ENCODE peak calls at places on chromosomes 3 and 15, in ten cellular contexts. M is HCT116, P is GM23338, H is A673, R is IMR-90, D is K562, L is gastrocnemius medialis, N is left lung, I is ovary, X is upper lobe of right lung. Z is an unnamed sample.

GRCh38 chr3:160449660-160450598 is at the start of gene TRIM59:
- DNase-seq in M (peak; percentile 94), P (peak; percentile 99), H (peak; percentile 93), R (peak; percentile 97), D (peak; percentile 99), L (peak; percentile 44), N (peak; percentile 99), I (peak; percentile 82), X (peak; percentile 97), Z (peak; percentile 89)

GRCh38 chr3:45499529-45499928 is 95.0 kb upstream of the LIMD1 start:
- DNase-seq in M (peak; percentile 19), P (peak; percentile 20), H (peak; percentile 34), R (peak; percentile 66), D (peak; percentile 20), L (no peak), N (no peak), I (no peak), X (no peak), Z (no peak)

GRCh38 chr15:40235201-40235890 is 3.5 kb upstream of the PAK6 start:
- DNase-seq in M (no peak), P (peak; percentile 45), H (no peak), R (no peak), D (no peak), L (no peak), N (no peak), I (no peak), X (peak; percentile 45), Z (peak; percentile 63)

GRCh38 chr15:56124391-56124790 is 119.3 kb downstream of the RFX7 start:
- DNase-seq in M (no peak), P (no peak), H (no peak), R (peak; percentile 36), D (no peak), L (no peak), N (no peak), I (no peak), X (no peak), Z (no peak)

GRCh38 chr15:37709669-37710068 is 224.8 kb upstream of the TMCO5A start:
- DNase-seq in M (no peak), P (no peak), H (no peak), R (no peak), D (no peak), L (no peak), N (no peak), I (no peak), X (no peak), Z (no peak)

GRCh38 chr3:196774191-196774820 is 34.6 kb downstream of the PAK2 start:
- DNase-seq in M (no peak), P (no peak), H (peak; percentile 91), R (no peak), D (no peak), L (peak; percentile 24), N (no peak), I (no peak), X (no peak), Z (no peak)

GRCh38 chr15:99704444-99704838 is 28.8 kb downstream of the LYSMD4 start:
- DNase-seq in M (peak; percentile 78), P (peak; percentile 94), H (peak; percentile 90), R (peak; percentile 90), D (peak; percentile 83), L (no peak), N (no peak), I (no peak), X (no peak), Z (no peak)

GRCh38 chr15:39491917-39492490 is 88.9 kb upstream of the THBS1 start:
- DNase-seq in M (no peak), P (no peak), H (no peak), R (no peak), D (no peak), L (no peak), N (no peak), I (no peak), X (no peak), Z (no peak)

GRCh38 chr15:96070636-96071035 is 259.9 kb upstream of the NR2F2 start:
- DNase-seq in M (no peak), P (no peak), H (no peak), R (peak; percentile 35), D (no peak), L (no peak), N (no peak), I (no peak), X (no peak), Z (no peak)

GRCh38 chr3:141795719-141796435 is 32.7 kb downstream of the GRK7 start:
- DNase-seq in M (no peak), P (no peak), H (peak; percentile 57), R (no peak), D (no peak), L (peak; percentile 32), N (no peak), I (no peak), X (peak; percentile 85), Z (no peak)

GRCh38 chr15:87369269-87369668 is 887.3 kb downstream of the NTRK3 start:
- DNase-seq in M (no peak), P (no peak), H (no peak), R (peak; percentile 93), D (peak; percentile 8), L (no peak), N (no peak), I (no peak), X (no peak), Z (no peak)

GRCh38 chr3:72673011-72673771 is 175.1 kb downstream of the SHQ1 start:
- DNase-seq in M (no peak), P (no peak), H (no peak), R (no peak), D (no peak), L (no peak), N (no peak), I (no peak), X (no peak), Z (no peak)
- H3K27ac ChIP-seq in M (no peak overlapping the region), P (no peak overlapping the region), H (no peak overlapping the region), R (no peak overlapping the region), D (no peak overlapping the region), L (no peak overlapping the region), N (no peak overlapping the region), I (no peak overlapping the region), X (no peak overlapping the region), Z (no peak overlapping the region)

DNA sequence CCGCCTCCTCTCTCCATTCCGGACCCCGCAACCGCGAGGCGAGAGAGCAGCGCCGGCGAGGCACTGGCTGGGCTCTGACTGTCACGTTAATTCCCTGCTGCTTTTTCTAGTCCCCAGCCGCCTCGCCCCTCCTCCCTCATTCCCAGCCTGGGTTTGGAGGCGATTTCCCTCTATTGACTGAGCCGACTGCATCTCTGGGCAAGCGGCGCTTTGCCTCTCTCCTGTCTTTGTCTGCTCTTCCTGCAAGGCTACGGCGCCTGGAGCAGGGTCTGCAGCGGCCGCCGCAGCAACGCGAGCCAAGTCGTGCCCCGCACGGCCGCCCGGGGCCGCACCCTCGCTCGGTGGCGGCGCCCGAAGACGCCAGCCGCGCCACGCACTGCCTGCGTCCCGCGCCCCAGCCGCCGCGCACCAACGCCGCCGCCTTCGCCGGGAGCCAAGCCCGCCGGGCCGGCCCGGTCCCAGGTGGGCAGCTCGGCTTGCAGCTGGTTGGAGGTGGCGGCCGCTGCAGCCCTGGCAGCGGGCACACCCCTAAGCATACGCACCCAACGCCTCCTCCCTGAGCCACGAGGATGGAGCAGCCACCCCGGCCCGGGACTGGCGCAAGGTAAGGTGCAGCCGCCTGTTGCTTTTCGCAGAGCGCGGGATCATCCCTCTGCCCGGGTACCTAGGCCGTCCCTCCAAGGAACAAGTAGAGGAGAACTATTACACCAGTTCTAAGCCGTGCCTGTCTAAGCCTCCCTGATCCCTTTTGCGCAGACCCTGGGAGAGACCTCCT is at the start of gene LRRC3B:
- DNase-seq in M (no peak), P (peak; percentile 86), H (peak; percentile 22), R (no peak), D (no peak), L (no peak), N (peak; percentile 75), I (no peak), X (peak; percentile 65), Z (no peak)
- H3K4me3 ChIP-seq in M (no peak within 1 kb of the TSS), P (peak within 1 kb of the TSS; percentile 87), H (peak within 1 kb of the TSS; percentile 24), R (no peak within 1 kb of the TSS), D (no peak within 1 kb of the TSS), L (peak within 1 kb of the TSS; percentile 54), N (no peak within 1 kb of the TSS), I (peak within 1 kb of the TSS; percentile 14), X (peak within 1 kb of the TSS; percentile 39), Z (peak within 1 kb of the TSS; percentile 62)

GRCh38 chr15:65423977-65424679 is 1.4 kb upstream of the IGDCC4 start:
- DNase-seq in M (no peak), P (peak; percentile 46), H (peak; percentile 51), R (peak; percentile 51), D (peak; percentile 69), L (peak; percentile 6), N (no peak), I (peak; percentile 13), X (no peak), Z (peak; percentile 28)
- H3K27ac ChIP-seq in M (no peak overlapping the region), P (no peak overlapping the region), H (no peak overlapping the region), R (no peak overlapping the region), D (no peak overlapping the region), L (no peak overlapping the region), N (no peak overlapping the region), I (no peak overlapping the region), X (no peak overlapping the region), Z (no peak overlapping the region)

DNA sequence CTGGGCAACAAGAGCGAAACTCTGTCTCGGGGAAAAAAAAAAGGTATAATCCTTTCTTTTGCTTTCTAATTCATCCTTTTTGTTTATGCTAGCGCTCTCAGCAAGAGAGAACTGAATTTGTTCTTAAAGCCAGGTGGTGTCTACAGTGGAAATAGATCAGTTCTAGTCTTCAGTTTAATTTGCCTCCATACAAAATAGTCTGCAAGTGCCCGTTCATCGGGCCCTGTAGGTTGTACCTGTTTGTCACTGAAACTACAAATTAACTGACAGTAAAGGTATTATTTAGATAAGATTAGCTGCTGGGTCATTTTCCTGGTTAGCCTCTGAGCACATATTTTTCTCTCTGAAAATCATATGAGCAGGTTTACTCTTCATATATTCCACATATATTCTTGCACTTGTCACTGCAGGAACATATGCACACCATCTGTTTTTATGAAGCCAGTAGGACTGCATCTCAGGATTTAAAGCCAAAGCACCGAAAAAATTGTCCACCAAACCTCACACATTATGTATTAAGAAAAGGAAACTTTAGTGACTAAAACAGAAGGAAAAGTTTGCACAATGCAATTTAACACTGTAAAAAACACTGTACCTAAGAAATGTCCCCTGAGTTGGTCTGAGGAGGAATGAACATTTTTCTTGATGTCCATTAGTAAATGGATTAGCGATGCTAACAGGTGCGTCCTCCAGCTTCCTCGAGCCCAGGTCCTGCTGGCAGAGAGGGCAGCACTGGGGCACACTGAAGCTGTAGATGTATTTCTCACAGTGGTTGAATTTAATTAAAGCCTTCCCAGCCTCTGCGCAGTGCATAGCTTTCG is 437 bp downstream of the MKRN2OS start:
- DNase-seq in M (no peak), P (no peak), H (no peak), R (no peak), D (no peak), L (no peak), N (no peak), I (no peak), X (no peak), Z (no peak)
- H3K4me3 ChIP-seq in M (peak overlapping the region; percentile 33), P (peak overlapping the region; percentile 17), H (no peak overlapping the region), R (no peak overlapping the region), D (no peak overlapping the region), L (no peak overlapping the region), N (peak overlapping the region; percentile 3), I (no peak overlapping the region), X (peak overlapping the region; percentile 11), Z (no peak overlapping the region)

GRCh38 chr3:133408366-133408765 is 8.5 kb downstream of the BFSP2 start:
- DNase-seq in M (no peak), P (no peak), H (no peak), R (peak; percentile 58), D (no peak), L (no peak), N (no peak), I (no peak), X (no peak), Z (no peak)
- H3K27ac ChIP-seq in M (no peak overlapping the region), P (no peak overlapping the region), H (no peak overlapping the region), R (no peak overlapping the region), D (no peak overlapping the region), L (no peak overlapping the region), N (no peak overlapping the region), I (no peak overlapping the region), X (no peak overlapping the region), Z (no peak overlapping the region)